ENCODE peak calls at places on chromosomes 11 and 22, in eight cellular contexts. T is lung; F is HCEC 1CT; Q is NCI-H1694 treated with DMSO at 0.1 percent for 48 hours; B is CD8-positive, alpha-beta memory T cell; M is T follicular helper cell; V is fibroblast of pulmonary artery; Y is PC-3. P is an unnamed sample.

GRCh38 chr11:119375629-119376196 is 5.8 kb downstream of the USP2 start:
- DNase-seq in T (no peak), F (peak; percentile 88), Q (no peak), B (no peak), M (no peak), V (peak; percentile 71), Y (no peak), P (peak; percentile 28)

GRCh38 chr11:116853461-116854073 is 16.1 kb upstream of the APOA1 start:
- DNase-seq in T (no peak), F (peak; percentile 98), Q (no peak), B (peak; percentile 77), M (peak; percentile 54), V (peak; percentile 77), Y (peak; percentile 99), P (no peak)

GRCh38 chr11:101474666-101475065 is 109.1 kb downstream of the TRPC6 start:
- DNase-seq in T (no peak), F (no peak), Q (no peak), B (no peak), M (no peak), V (no peak), Y (no peak), P (no peak)

GRCh38 chr22:45452565-45453449 is 39.3 kb downstream of the RIBC2 start:
- DNase-seq in T (no peak), F (peak; percentile 63), Q (no peak), B (no peak), M (no peak), V (no peak), Y (no peak), P (peak; percentile 58)

GRCh38 chr22:45125198-45125597 is 38.5 kb upstream of the NUP50 start:
- DNase-seq in T (no peak), F (peak; percentile 44), Q (no peak), B (no peak), M (no peak), V (peak; percentile 56), Y (no peak), P (no peak)

GRCh38 chr11:117950320-117950719 is 21.1 kb upstream of the TMPRSS13 start:
- DNase-seq in T (peak; percentile 28), F (no peak), Q (no peak), B (peak; percentile 82), M (peak; percentile 60), V (no peak), Y (peak; percentile 18), P (no peak)

GRCh38 chr11:12137938-12138731 is 27.7 kb downstream of the MICAL2 start:
- DNase-seq in T (no peak), F (peak; percentile 90), Q (no peak), B (no peak), M (no peak), V (peak; percentile 93), Y (no peak), P (no peak)

GRCh38 chr22:40215266-40215665 is 37.5 kb downstream of the TNRC6B start:
- DNase-seq in T (peak; percentile 52), F (no peak), Q (peak; percentile 77), B (no peak), M (no peak), V (no peak), Y (no peak), P (peak; percentile 83)

GRCh38 chr11:26632691-26633159 is 60.7 kb upstream of the MUC15 start:
- DNase-seq in T (no peak), F (no peak), Q (no peak), B (no peak), M (no peak), V (no peak), Y (no peak), P (no peak)

GRCh38 chr11:125257185-125257584 is 92.6 kb downstream of the PKNOX2 start:
- DNase-seq in T (no peak), F (no peak), Q (no peak), B (no peak), M (no peak), V (no peak), Y (peak; percentile 16), P (no peak)

GRCh38 chr22:37212174-37212906 is at the start of gene SSTR3:
- DNase-seq in T (no peak), F (no peak), Q (no peak), B (no peak), M (no peak), V (no peak), Y (no peak), P (peak; percentile 86)

GRCh38 chr22:42621505-42622002 is 6.9 kb upstream of the POLDIP3 start:
- DNase-seq in T (peak; percentile 68), F (peak; percentile 25), Q (peak; percentile 42), B (peak; percentile 67), M (peak; percentile 20), V (peak; percentile 65), Y (peak; percentile 69), P (peak; percentile 16)

GRCh38 chr11:20658135-20658534 is 11.3 kb upstream of the NELL1 start:
- DNase-seq in T (no peak), F (no peak), Q (no peak), B (no peak), M (no peak), V (no peak), Y (no peak), P (no peak)

GRCh38 chr22:23501244-23501643 is 78.8 kb downstream of the IGLL1 start:
- DNase-seq in T (no peak), F (no peak), Q (no peak), B (no peak), M (no peak), V (no peak), Y (no peak), P (peak; percentile 68)

GRCh38 chr11:93512073-93512475 is 31.1 kb downstream of the SMCO4 start:
- DNase-seq in T (no peak), F (no peak), Q (no peak), B (no peak), M (no peak), V (no peak), Y (no peak), P (no peak)

GRCh38 chr11:7892751-7893356 is 38.2 kb downstream of the OR10A6 start:
- DNase-seq in T (no peak), F (peak; percentile 85), Q (peak; percentile 60), B (no peak), M (no peak), V (peak; percentile 78), Y (peak; percentile 81), P (peak; percentile 22)

GRCh38 chr11:75031771-75032549 is 43.2 kb downstream of the NEU3 start:
- DNase-seq in T (peak; percentile 73), F (peak; percentile 79), Q (peak; percentile 38), B (peak; percentile 62), M (peak; percentile 29), V (peak; percentile 82), Y (peak; percentile 84), P (peak; percentile 2)

GRCh38 chr11:118789501-118790356 is 1.2 kb downstream of the DDX6 start:
- DNase-seq in T (no peak), F (peak; percentile 30), Q (no peak), B (peak; percentile 62), M (peak; percentile 20), V (peak; percentile 26), Y (peak; percentile 36), P (peak; percentile 8)

GRCh38 chr22:24834845-24835570 is 29.0 kb downstream of the SGSM1 start:
- DNase-seq in T (no peak), F (peak; percentile 11), Q (no peak), B (no peak), M (no peak), V (peak; percentile 22), Y (peak; percentile 12), P (peak; percentile 24)

GRCh38 chr11:66465371-66466224 is 1.1 kb upstream of the PELI3 start:
- DNase-seq in T (no peak), F (no peak), Q (no peak), B (no peak), M (no peak), V (no peak), Y (no peak), P (peak; percentile 26)

GRCh38 chr11:118058311-118059230 is 18.3 kb upstream of the TMPRSS4 start:
- DNase-seq in T (no peak), F (no peak), Q (no peak), B (no peak), M (no peak), V (no peak), Y (peak; percentile 13), P (no peak)

GRCh38 chr11:16410479-16410878 is 54.1 kb upstream of the SOX6 start:
- DNase-seq in T (no peak), F (no peak), Q (no peak), B (no peak), M (no peak), V (no peak), Y (no peak), P (no peak)

GRCh38 chr11:66421492-66422205 is 814 bp downstream of the NPAS4 start:
- DNase-seq in T (peak; percentile 87), F (peak; percentile 67), Q (no peak), B (peak; percentile 92), M (peak; percentile 82), V (peak; percentile 91), Y (peak; percentile 93), P (no peak)

GRCh38 chr22:39214383-39215069 is 30.3 kb downstream of the PDGFB start:
- DNase-seq in T (no peak), F (peak; percentile 65), Q (no peak), B (no peak), M (no peak), V (no peak), Y (peak; percentile 94), P (no peak)

P was measured in NCI-H2171 treated with DMSO at 0.1 percent for 48 hours.